ENCODE peak calls at places on chromosomes 12 and 14, in five cellular contexts. V, W, P, D and U are unnamed samples.

GRCh38 chr14:81221579-81222102 is 882 bp upstream of the GTF2A1 start:
- DNase-seq in V (no peak), W (no peak), P (no peak), D (no peak), U (no peak)

GRCh38 chr12:50764116-50764860 is 387 bp downstream of the ATF1 start:
- DNase-seq in V (peak; percentile 90), W (no peak), P (no peak), D (peak; percentile 91), U (peak; percentile 69)

GRCh38 chr12:53954694-53955035 is at the start of gene HOXC12:
- DNase-seq in V (no peak), W (no peak), P (no peak), D (peak; percentile 56), U (peak; percentile 47)

GRCh38 chr14:100557658-100558057 is 29.6 kb downstream of the BEGAIN start:
- DNase-seq in V (no peak), W (no peak), P (no peak), D (no peak), U (no peak)

GRCh38 chr14:61749867-61750266 is 12.4 kb upstream of the SNAPC1 start:
- DNase-seq in V (peak; percentile 8), W (peak; percentile 45), P (no peak), D (no peak), U (peak; percentile 38)

GRCh38 chr14:95026851-95027463 is 130.4 kb downstream of the DICER1 start:
- DNase-seq in V (no peak), W (no peak), P (no peak), D (no peak), U (no peak)

GRCh38 chr14:75711134-75711795 is 50.2 kb downstream of the TTLL5 start:
- DNase-seq in V (peak; percentile 35), W (peak; percentile 47), P (no peak), D (peak; percentile 34), U (peak; percentile 55)

GRCh38 chr12:51922762-51923505 is 15.6 kb downstream of the ACVRL1 start:
- DNase-seq in V (no peak), W (no peak), P (peak; percentile 21), D (no peak), U (no peak)

GRCh38 chr14:39430762-39431415 is 1.3 kb downstream of the FBXO33 start:
- DNase-seq in V (no peak), W (peak; percentile 38), P (no peak), D (no peak), U (no peak)

GRCh38 chr12:52517888-52518287 is 2.3 kb downstream of the KRT5 start:
- DNase-seq in V (no peak), W (no peak), P (no peak), D (no peak), U (no peak)

GRCh38 chr12:17992002-17992656 is 97.9 kb downstream of the RERGL start:
- DNase-seq in V (peak; percentile 8), W (peak; percentile 3), P (peak; percentile 15), D (peak; percentile 20), U (peak; percentile 29)

GRCh38 chr12:94099191-94099983 is 49.0 kb upstream of the PLXNC1 start:
- DNase-seq in V (peak; percentile 18), W (no peak), P (no peak), D (peak; percentile 23), U (no peak)

GRCh38 chr14:101504096-101504948 is 57.0 kb upstream of the DIO3 start:
- DNase-seq in V (no peak), W (no peak), P (no peak), D (no peak), U (no peak)

GRCh38 chr12:111268738-111269572 is 99.9 kb downstream of the PHETA1 start:
- DNase-seq in V (peak; percentile 60), W (no peak), P (no peak), D (peak; percentile 60), U (peak; percentile 67)

GRCh38 chr12:93146278-93146939 is 217.3 kb upstream of the EEA1 start:
- DNase-seq in V (no peak), W (no peak), P (no peak), D (no peak), U (no peak)

GRCh38 chr12:11763760-11764520 is 114.5 kb downstream of the ETV6 start:
- DNase-seq in V (no peak), W (peak; percentile 70), P (no peak), D (no peak), U (no peak)

GRCh38 chr12:115408642-115409041 is 724.7 kb upstream of the TBX3 start:
- DNase-seq in V (no peak), W (no peak), P (no peak), D (no peak), U (no peak)

GRCh38 chr12:4041191-4041885 is 168.1 kb upstream of the PARP11 start:
- DNase-seq in V (no peak), W (no peak), P (no peak), D (no peak), U (no peak)

GRCh38 chr14:90717916-90718315 is 98.3 kb downstream of the TTC7B start:
- DNase-seq in V (no peak), W (no peak), P (no peak), D (no peak), U (no peak)

GRCh38 chr12:84922721-84923120 is 10.1 kb upstream of the SLC6A15 start:
- DNase-seq in V (no peak), W (no peak), P (no peak), D (no peak), U (no peak)

GRCh38 chr12:101455685-101456084 is 19.5 kb upstream of the SPIC start:
- DNase-seq in V (no peak), W (no peak), P (no peak), D (no peak), U (no peak)

GRCh38 chr12:44224399-44224798 is 388.5 kb downstream of the TMEM117 start:
- DNase-seq in V (no peak), W (no peak), P (no peak), D (no peak), U (no peak)

GRCh38 chr14:54627325-54627717 is 60.4 kb downstream of the SAMD4A start:
- DNase-seq in V (no peak), W (no peak), P (no peak), D (no peak), U (no peak)

GRCh38 chr14:103021817-103022668 is 35.3 kb downstream of the CDC42BPB start:
- DNase-seq in V (no peak), W (no peak), P (no peak), D (no peak), U (no peak)

GRCh38 chr14:95609398-95609990 is 74.6 kb downstream of the GLRX5 start:
- DNase-seq in V (peak; percentile 15), W (peak; percentile 39), P (no peak), D (peak; percentile 63), U (peak; percentile 60)

GRCh38 chr14:83779266-83779665 is 1750.7 kb upstream of the FLRT2 start:
- DNase-seq in V (no peak), W (no peak), P (no peak), D (no peak), U (no peak)

GRCh38 chr12:57890191-57891120 is 43.9 kb upstream of the CTDSP2 start:
- DNase-seq in V (no peak), W (no peak), P (no peak), D (no peak), U (no peak)

GRCh38 chr14:100381386-100382105 is 58.4 kb downstream of the SLC25A47 start:
- DNase-seq in V (no peak), W (no peak), P (no peak), D (no peak), U (no peak)

GRCh38 chr12:78759387-78759786 is 105.2 kb upstream of the SYT1 start:
- DNase-seq in V (no peak), W (peak; percentile 1), P (no peak), D (no peak), U (no peak)

GRCh38 chr12:52342781-52343490 is 21.7 kb upstream of the KRT83 start:
- DNase-seq in V (no peak), W (no peak), P (no peak), D (no peak), U (no peak)

GRCh38 chr12:52752516-52752915 is 24.6 kb downstream of the KRT76 start:
- DNase-seq in V (no peak), W (no peak), P (no peak), D (no peak), U (no peak)

GRCh38 chr12:114400925-114401324 is 5.0 kb downstream of the TBX5 start:
- DNase-seq in V (no peak), W (no peak), P (no peak), D (no peak), U (no peak)

GRCh38 chr14:104426771-104427125 is 152.8 kb upstream of the C14orf180 start:
- DNase-seq in V (no peak), W (no peak), P (no peak), D (peak; percentile 88), U (no peak)

GRCh38 chr14:49942090-49942489 is 49.2 kb downstream of the ARF6 start:
- DNase-seq in V (no peak), W (no peak), P (no peak), D (no peak), U (no peak)

GRCh38 chr12:12190087-12190809 is 76.6 kb downstream of the LRP6 start:
- DNase-seq in V (peak; percentile 9), W (no peak), P (no peak), D (no peak), U (no peak)

DNA sequence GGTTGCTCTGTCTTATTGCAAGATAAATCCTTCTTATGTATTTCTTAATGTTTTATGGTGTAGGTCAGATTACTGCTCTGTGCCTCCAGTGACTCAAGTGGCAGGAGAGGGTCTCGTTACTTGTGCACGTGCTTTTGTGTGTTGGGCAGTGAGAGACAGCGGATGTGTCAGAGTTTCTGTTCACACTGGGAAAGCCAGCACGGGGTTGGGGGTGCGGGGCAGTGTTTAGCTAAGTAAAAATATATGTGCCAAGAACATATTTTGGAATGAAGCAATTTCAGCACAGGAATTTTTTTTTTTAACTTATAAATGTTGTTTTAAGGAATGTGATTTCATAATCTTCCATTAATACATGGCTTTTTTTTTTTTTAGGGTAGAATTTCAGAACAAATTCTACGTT is 4.5 kb upstream of the DNAH10 start:
- DNase-seq in V (no peak), W (no peak), P (no peak), D (no peak), U (peak; percentile 28)
- TF ChIP-seq FOXM1 in V (no peak), W (no peak), P (no peak), D (no peak), U (no peak)

GRCh38 chr12:77559400-77560074 is 271.2 kb upstream of the NAV3 start:
- DNase-seq in V (no peak), W (no peak), P (no peak), D (no peak), U (no peak)
- TF ChIP-seq FOXM1 in V (no peak), W (no peak), P (no peak), D (no peak), U (no peak)

GRCh38 chr12:122029620-122030426 is 8.1 kb downstream of the BCL7A start:
- DNase-seq in V (peak; percentile 35), W (no peak), P (no peak), D (no peak), U (no peak)

GRCh38 chr12:122028601-122029560 is 7.2 kb downstream of the BCL7A start:
- DNase-seq in V (no peak), W (no peak), P (peak; percentile 36), D (no peak), U (no peak)

GRCh38 chr12:122026706-122027328 is 5.1 kb downstream of the BCL7A start:
- DNase-seq in V (no peak), W (no peak), P (no peak), D (no peak), U (no peak)

GRCh38 chr12:122030427-122030825 is 8.7 kb downstream of the BCL7A start:
- DNase-seq in V (no peak), W (no peak), P (no peak), D (no peak), U (no peak)

GRCh38 chr12:122028165-122028591 is 6.5 kb downstream of the BCL7A start:
- DNase-seq in V (no peak), W (no peak), P (no peak), D (no peak), U (no peak)
- TF ChIP-seq FOXM1 in V (no peak), W (no peak), P (no peak), D (no peak), U (no peak)

GRCh38 chr14:105974902-105975301 is 448.5 kb downstream of the TMEM121 start:
- DNase-seq in V (peak; percentile 41), W (peak; percentile 39), P (no peak), D (peak; percentile 72), U (peak; percentile 26)
- TF ChIP-seq FOXM1 in V (no peak), W (no peak), P (no peak), D (no peak), U (no peak)